ENCODE peak calls at places on chromosomes 5 and 9, in five cellular contexts. E, L, H, Q and A are unnamed samples.

GRCh38 chr5:53211799-53212198 is 102.2 kb upstream of the MOCS2 start:
- DNase-seq in E (no peak), L (peak), H (no peak), Q (peak), A (no peak)

GRCh38 chr5:64594601-64595518 is 89.0 kb downstream of the RGS7BP start:
- DNase-seq in E (no peak), L (no peak), H (no peak), Q (no peak), A (no peak)

GRCh38 chr5:158382473-158382872 is 523.5 kb upstream of the CLINT1 start:
- DNase-seq in E (peak), L (peak), H (peak), Q (peak), A (peak)

GRCh38 chr5:65663804-65664521 is 39.1 kb downstream of the SHLD3 start:
- DNase-seq in E (no peak), L (peak), H (no peak), Q (no peak), A (peak)

GRCh38 chr5:150136290-150136689 is 19.4 kb downstream of the PDGFRB start:
- DNase-seq in E (no peak), L (no peak), H (no peak), Q (no peak), A (no peak)

GRCh38 chr5:2579126-2579525 is 172.4 kb downstream of the IRX2 start:
- DNase-seq in E (no peak), L (no peak), H (no peak), Q (no peak), A (no peak)

GRCh38 chr9:97548379-97548778 is 46.9 kb downstream of the TMOD1 start:
- DNase-seq in E (no peak), L (no peak), H (no peak), Q (no peak), A (no peak)

GRCh38 chr9:132744881-132745761 is 74.9 kb downstream of the GTF3C4 start:
- DNase-seq in E (no peak), L (no peak), H (no peak), Q (no peak), A (no peak)

GRCh38 chr5:169717298-169717697 is 80.2 kb downstream of the DOCK2 start:
- DNase-seq in E (no peak), L (no peak), H (no peak), Q (no peak), A (peak)

GRCh38 chr5:167889276-167889675 is 402.2 kb upstream of the WWC1 start:
- DNase-seq in E (no peak), L (no peak), H (no peak), Q (no peak), A (no peak)

GRCh38 chr9:34707130-34707529 is 2.8 kb downstream of the CCL21 start:
- DNase-seq in E (no peak), L (no peak), H (no peak), Q (no peak), A (no peak)

GRCh38 chr5:25567881-25568280 is 923.1 kb upstream of the CDH10 start:
- DNase-seq in E (no peak), L (no peak), H (no peak), Q (no peak), A (no peak)

GRCh38 chr5:76986828-76987526 is 34.1 kb downstream of the CRHBP start:
- DNase-seq in E (no peak), L (no peak), H (no peak), Q (no peak), A (no peak)

GRCh38 chr5:96113170-96113939 is 151.7 kb upstream of the ELL2 start:
- DNase-seq in E (peak), L (no peak), H (peak), Q (no peak), A (no peak)

GRCh38 chr9:81468084-81468595 is 221.2 kb downstream of the TLE1 start:
- DNase-seq in E (no peak), L (no peak), H (no peak), Q (no peak), A (no peak)

GRCh38 chr9:78278177-78278777 is 18.6 kb upstream of the PSAT1 start:
- DNase-seq in E (no peak), L (no peak), H (no peak), Q (peak), A (peak)

GRCh38 chr9:130835441-130836298 is 616 bp downstream of the ABL1 start:
- DNase-seq in E (peak), L (no peak), H (no peak), Q (no peak), A (peak)

GRCh38 chr9:125472926-125473701 is 211.5 kb downstream of the GAPVD1 start:
- DNase-seq in E (no peak), L (no peak), H (no peak), Q (no peak), A (peak)

DNA sequence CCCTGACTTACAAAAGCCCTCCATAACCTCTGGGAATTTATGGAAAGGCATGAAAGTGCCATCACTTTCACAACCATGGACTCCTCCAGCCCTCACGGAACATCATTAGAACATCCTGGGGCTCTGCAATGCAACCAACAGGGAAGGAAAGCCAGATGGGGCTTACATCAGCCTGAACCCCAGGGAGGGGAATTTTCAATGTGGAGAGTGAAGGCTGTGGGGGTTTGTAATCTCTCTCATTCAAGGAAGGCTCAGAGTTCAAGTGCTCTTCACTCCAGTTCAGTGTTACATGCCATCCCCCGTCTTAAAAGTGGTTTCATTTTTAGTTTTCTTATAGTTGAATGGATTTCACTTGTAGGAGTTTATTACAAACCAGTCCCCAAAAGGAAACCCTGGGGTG is 5.7 kb downstream of the SPRY4 start:
- DNase-seq in E (no peak), L (no peak), H (no peak), Q (no peak), A (peak)
- H3K4me3 ChIP-seq in E (no peak), L (no peak), H (peak), Q (peak), A (peak)

DNA sequence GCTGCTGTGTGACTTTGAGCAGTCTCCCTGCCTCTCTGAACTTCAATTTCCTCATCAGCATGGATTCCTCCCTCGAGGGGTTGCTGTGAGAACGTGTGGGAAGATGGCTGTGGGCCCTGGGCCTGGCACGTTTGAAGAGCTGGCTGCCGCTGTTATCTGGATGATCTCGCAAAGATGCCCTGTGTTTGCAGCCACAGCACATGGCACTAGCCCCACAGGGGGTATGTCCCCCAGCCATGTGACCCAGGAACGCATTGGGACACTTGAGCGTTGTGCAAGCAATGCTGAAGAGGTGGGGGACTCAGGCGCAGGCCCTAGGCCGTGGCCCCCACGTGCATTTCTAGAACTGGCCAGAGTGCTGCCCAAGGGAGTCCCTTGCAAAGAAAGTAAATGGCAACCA is 65.2 kb upstream of the NEURL1B start:
- DNase-seq in E (no peak), L (no peak), H (no peak), Q (no peak), A (no peak)
- TF ChIP-seq CTCF in E (no peak), L (no peak), H (no peak), Q (no peak), A (no peak)

GRCh38 chr9:127847833-127848755 is 6.4 kb downstream of the ENG start:
- DNase-seq in E (no peak), L (no peak), H (no peak), Q (no peak), A (no peak)

GRCh38 chr9:127848756-127849504 is 5.5 kb downstream of the ENG start:
- DNase-seq in E (no peak), L (no peak), H (no peak), Q (no peak), A (no peak)

GRCh38 chr9:127844821-127845359 is 9.6 kb downstream of the ENG start:
- DNase-seq in E (no peak), L (no peak), H (no peak), Q (no peak), A (no peak)

GRCh38 chr9:127847155-127847463 is 7.3 kb downstream of the ENG start:
- DNase-seq in E (no peak), L (no peak), H (no peak), Q (no peak), A (peak)

GRCh38 chr9:127846451-127847154 is 7.9 kb downstream of the ENG start:
- DNase-seq in E (peak), L (no peak), H (peak), Q (no peak), A (peak)
- H3K4me3 ChIP-seq in E (no peak), L (no peak), H (no peak), Q (no peak), A (no peak)

GRCh38 chr5:75053286-75054109 is 1.1 kb upstream of the GCNT4 start:
- DNase-seq in E (peak), L (no peak), H (peak), Q (no peak), A (peak)
- TF ChIP-seq CTCF in E (no peak), L (no peak), H (no peak), Q (peak), A (peak)

GRCh38 chr9:71355884-71356283 is 234.5 kb upstream of the TRPM3 start:
- DNase-seq in E (no peak), L (peak), H (no peak), Q (no peak), A (no peak)
- H3K4me3 ChIP-seq in E (no peak), L (no peak), H (no peak), Q (no peak), A (no peak)

DNA sequence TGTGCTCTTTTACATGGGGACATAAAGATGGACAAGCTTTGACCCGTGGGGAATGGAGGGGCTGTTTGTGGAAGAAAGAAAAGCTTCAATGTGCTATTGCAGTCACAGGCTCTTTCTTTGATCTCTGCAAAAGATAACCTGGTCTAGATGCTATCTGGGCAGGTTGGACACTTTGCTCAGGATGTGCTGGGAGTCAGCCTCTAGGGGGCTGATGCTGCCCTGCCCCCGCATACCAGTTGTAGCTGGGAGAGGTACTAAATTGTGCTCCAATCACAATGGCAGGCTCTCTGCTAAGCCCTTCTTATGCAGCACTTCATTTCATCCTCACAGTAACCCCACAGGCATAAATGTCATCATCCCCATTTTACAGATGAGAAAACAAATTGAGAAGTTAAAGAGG is 67.2 kb downstream of the PSD2 start:
- DNase-seq in E (no peak), L (no peak), H (no peak), Q (no peak), A (no peak)
- TF ChIP-seq CTCF in E (no peak), L (no peak), H (no peak), Q (no peak), A (no peak)